ENCODE peak calls at places on chromosomes 12 and 14, in six cellular contexts. T is breast epithelium; G is HAP-1; O is iPS DF 6.9; H is prostate gland; Y is naive thymus-derived CD4-positive, alpha-beta T cell. E is an unnamed sample. For H3K4me1, the result is how much of the 10 kb centered on the place peaks cover.

GRCh38 chr14:76376001-76376404 is at the start of gene ESRRB:
- DNase-seq in T (no peak), G (peak), O (peak), H (no peak), Y (no peak), E (peak)

GRCh38 chr12:130992448-130992847 is 38.7 kb downstream of the ADGRD1 start:
- DNase-seq in T (no peak), G (no peak), O (no peak), H (no peak), Y (no peak), E (no peak)

GRCh38 chr12:6547566-6547965 is 8.3 kb downstream of the IFFO1 start:
- DNase-seq in T (no peak), G (no peak), O (no peak), H (no peak), Y (no peak), E (no peak)

GRCh38 chr14:104869669-104870367 is 4.8 kb downstream of the CEP170B start:
- DNase-seq in T (no peak), G (no peak), O (no peak), H (no peak), Y (no peak), E (no peak)

GRCh38 chr12:62629413-62629812 is 162.8 kb downstream of the MON2 start:
- DNase-seq in T (no peak), G (peak), O (no peak), H (no peak), Y (no peak), E (no peak)

GRCh38 chr14:99043756-99044155 is 228.2 kb downstream of the BCL11B start:
- DNase-seq in T (no peak), G (no peak), O (no peak), H (no peak), Y (no peak), E (no peak)

GRCh38 chr12:106586803-106587684 is 4.2 kb downstream of the RFX4 start:
- DNase-seq in T (no peak), G (no peak), O (no peak), H (no peak), Y (no peak), E (peak)

GRCh38 chr14:92644166-92644565 is 104.3 kb downstream of the LGMN start:
- DNase-seq in T (no peak), G (no peak), O (no peak), H (no peak), Y (no peak), E (peak)

GRCh38 chr12:108833355-108833733 is 24.0 kb downstream of the SSH1 start:
- DNase-seq in T (peak), G (no peak), O (no peak), H (peak), Y (no peak), E (peak)

GRCh38 chr14:106586098-106586704 is 1059.8 kb downstream of the TMEM121 start:
- DNase-seq in T (no peak), G (peak), O (no peak), H (no peak), Y (peak), E (no peak)

GRCh38 chr14:34227834-34228662 is 234.0 kb downstream of the SPTSSA start:
- DNase-seq in T (peak), G (peak), O (peak), H (peak), Y (peak), E (peak)

GRCh38 chr12:113875681-113876080 is 90.4 kb downstream of the RBM19 start:
- DNase-seq in T (no peak), G (no peak), O (no peak), H (no peak), Y (no peak), E (no peak)

GRCh38 chr12:94679554-94679953 is 29.2 kb upstream of the TMCC3 start:
- DNase-seq in T (no peak), G (no peak), O (no peak), H (no peak), Y (no peak), E (no peak)

GRCh38 chr14:101196051-101196450 is 292.5 kb upstream of the RTL1 start:
- DNase-seq in T (no peak), G (no peak), O (no peak), H (no peak), Y (no peak), E (no peak)

GRCh38 chr12:114667669-114668150 is 16.3 kb downstream of the TBX3 start:
- DNase-seq in T (no peak), G (no peak), O (no peak), H (no peak), Y (no peak), E (no peak)

GRCh38 chr12:88663001-88663400 is 82.7 kb upstream of the KITLG start:
- DNase-seq in T (no peak), G (no peak), O (no peak), H (no peak), Y (no peak), E (no peak)

GRCh38 chr12:57471-57980 is 9.0 kb upstream of the IQSEC3 start:
- DNase-seq in T (no peak), G (no peak), O (no peak), H (no peak), Y (no peak), E (no peak)

GRCh38 chr12:3607821-3608220 is 116.8 kb downstream of the PRMT8 start:
- DNase-seq in T (no peak), G (no peak), O (no peak), H (no peak), Y (no peak), E (no peak)
- H3K4me1 ChIP-seq in T (under half), G (under half), O (under half), H (under half), Y (under half), E (under half)

GRCh38 chr14:59358105-59358504 is 107.1 kb downstream of the GPR135 start:
- DNase-seq in T (no peak), G (peak), O (peak), H (no peak), Y (no peak), E (peak)

GRCh38 chr14:59356783-59357182 is 108.4 kb downstream of the GPR135 start:
- DNase-seq in T (no peak), G (no peak), O (no peak), H (no peak), Y (no peak), E (no peak)

GRCh38 chr14:59359451-59360124 is 105.6 kb downstream of the GPR135 start:
- DNase-seq in T (no peak), G (no peak), O (no peak), H (no peak), Y (no peak), E (no peak)

GRCh38 chr14:59360923-59361794 is 104.0 kb downstream of the GPR135 start:
- DNase-seq in T (peak), G (no peak), O (no peak), H (peak), Y (no peak), E (peak)

DNA sequence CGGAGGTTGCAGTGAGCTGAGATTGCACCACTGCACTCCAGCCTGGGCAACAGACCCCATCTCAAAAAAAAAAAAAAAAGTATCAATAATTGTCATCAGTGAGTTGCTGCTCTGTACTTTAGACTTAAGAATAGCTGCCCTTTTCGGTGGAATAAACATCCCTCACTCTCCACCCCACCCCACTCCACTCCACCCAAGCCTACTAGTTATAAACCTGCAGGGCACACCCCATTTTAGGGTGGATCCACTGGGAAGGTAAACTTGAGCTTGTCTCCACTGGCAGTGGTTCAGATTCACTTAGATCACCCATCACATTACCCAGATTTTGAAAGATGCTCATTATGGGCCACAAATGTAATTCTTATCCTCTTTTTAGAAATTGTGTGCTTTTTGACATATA is 106.4 kb downstream of the GPR135 start:
- DNase-seq in T (no peak), G (no peak), O (no peak), H (no peak), Y (no peak), E (no peak)
- H3K4me1 ChIP-seq in T (under half), G (under half), O (under half), H (under half), Y (under half), E (half or more)

GRCh38 chr14:69647216-69647615 is 35.8 kb downstream of the SUSD6 start:
- DNase-seq in T (no peak), G (no peak), O (no peak), H (no peak), Y (no peak), E (no peak)
- H3K4me1 ChIP-seq in T (half or more), G (under half), O (under half), H (under half), Y (half or more), E (half or more)

DNA sequence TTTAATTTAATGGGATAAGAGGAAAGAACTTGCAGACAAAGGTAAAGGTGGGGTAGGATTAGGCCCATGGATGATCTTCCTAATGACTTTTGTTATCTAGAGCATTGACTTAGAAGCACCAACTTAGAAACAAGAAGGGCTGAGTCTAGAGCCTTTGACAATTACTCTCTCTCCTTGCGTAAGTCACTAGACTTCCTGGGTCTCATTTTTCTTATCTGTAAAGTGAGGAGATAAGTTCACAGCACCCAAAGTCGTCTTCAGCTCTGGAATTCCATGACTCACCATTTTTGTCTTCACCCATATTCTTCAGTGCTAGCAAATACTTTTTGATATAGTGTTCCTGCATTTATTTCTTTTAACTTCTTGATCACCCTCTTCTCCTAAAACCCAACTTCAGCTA is 75.7 kb downstream of the SSPN start:
- DNase-seq in T (no peak), G (no peak), O (no peak), H (no peak), Y (no peak), E (no peak)
- H3K4me1 ChIP-seq in T (under half), G (under half), O (under half), H (under half), Y (under half), E (half or more)

GRCh38 chr12:64679487-64679983 is 69.2 kb downstream of the RASSF3 start:
- DNase-seq in T (peak), G (no peak), O (no peak), H (peak), Y (peak), E (peak)

GRCh38 chr12:64678248-64678647 is 68.0 kb downstream of the RASSF3 start:
- DNase-seq in T (no peak), G (no peak), O (no peak), H (no peak), Y (no peak), E (peak)

GRCh38 chr12:64678835-64679234 is 68.5 kb downstream of the RASSF3 start:
- DNase-seq in T (no peak), G (no peak), O (no peak), H (no peak), Y (no peak), E (no peak)

GRCh38 chr12:64681200-64682052 is 71.1 kb downstream of the RASSF3 start:
- DNase-seq in T (no peak), G (no peak), O (no peak), H (no peak), Y (peak), E (no peak)

DNA sequence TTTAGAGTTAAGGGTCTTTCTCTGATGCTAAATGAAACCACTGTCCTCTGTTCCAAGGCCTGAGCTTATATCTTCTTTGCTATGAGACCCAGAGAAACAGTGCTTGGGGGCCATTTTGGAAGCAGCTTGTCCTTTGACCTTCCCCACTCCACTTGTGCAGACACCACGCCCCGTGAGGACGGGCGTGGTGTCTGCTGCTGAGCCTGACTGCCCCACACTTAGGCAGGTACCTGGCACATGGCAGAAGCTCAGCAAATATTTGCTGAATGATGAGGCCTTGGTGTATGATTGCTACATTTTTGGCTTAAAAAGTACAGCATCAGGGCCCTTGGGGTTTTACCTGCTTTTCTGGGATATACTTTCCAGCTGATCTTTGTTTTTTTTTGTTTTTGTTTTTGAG is 69.9 kb downstream of the RASSF3 start:
- DNase-seq in T (no peak), G (no peak), O (no peak), H (no peak), Y (no peak), E (peak)
- H3K4me1 ChIP-seq in T (under half), G (under half), O (under half), H (under half), Y (half or more), E (under half)

DNA sequence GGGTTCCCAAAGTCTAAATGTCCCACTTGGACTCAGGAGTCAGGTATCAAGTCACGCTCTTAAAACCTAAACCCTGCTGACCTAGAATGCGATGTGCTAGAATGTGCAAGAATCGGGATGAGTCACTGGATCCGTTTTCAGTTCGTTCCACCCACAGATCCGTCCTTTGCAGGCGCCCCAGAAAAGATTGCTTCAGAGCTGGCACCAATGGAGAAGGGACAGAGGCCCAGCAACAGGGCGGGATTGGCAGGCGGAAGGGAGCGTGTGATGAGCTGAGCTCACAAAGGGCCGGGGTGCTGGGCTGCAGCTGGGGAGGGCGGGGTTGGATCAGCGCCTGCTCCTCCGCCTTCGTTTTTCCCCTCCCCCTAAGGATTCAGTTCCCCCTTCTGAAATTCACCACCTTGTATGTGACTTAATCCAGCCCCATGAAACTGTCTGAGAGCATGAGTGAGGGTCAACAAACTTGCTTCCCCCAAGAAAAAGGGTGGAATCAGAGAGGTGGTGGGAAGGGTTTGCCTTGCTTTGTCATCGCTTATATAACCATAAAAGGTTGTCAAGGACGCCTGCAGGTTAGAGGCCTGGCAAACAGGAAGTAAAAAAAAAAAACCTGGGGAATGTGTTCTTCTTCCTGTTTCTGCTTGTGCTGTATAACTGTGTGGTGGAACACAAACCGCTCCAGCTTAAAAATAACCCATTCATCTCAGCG is 2.8 kb upstream of the UBC start:
- DNase-seq in T (peak), G (peak), O (peak), H (peak), Y (peak), E (peak)
- H3K4me1 ChIP-seq in T (under half), G (half or more), O (under half), H (under half), Y (half or more), E (under half)

GRCh38 chr12:26769611-26770010 is 63.4 kb downstream of the ITPR2 start:
- DNase-seq in T (no peak), G (no peak), O (no peak), H (no peak), Y (no peak), E (no peak)
- H3K4me1 ChIP-seq in T (under half), G (under half), O (under half), H (under half), Y (under half), E (under half)

E was measured in mammary epithelial cell.